ENCODE peak calls at places on chromosomes 6 and 20, in four cellular contexts. One of them, this sample, is unnamed.

GRCh38 chr6:136341967-136342366 is 52.3 kb upstream of the BCLAF1 start:
- DNase-seq in NCI-H1417: no peak
- DNase-seq in COR-L47: no peak
- DNase-seq in neural crest cell: no peak
- DNase-seq in this sample: no peak

GRCh38 chr6:4973972-4974885 is 29.6 kb downstream of the RPP40 start:
- DNase-seq in NCI-H1417: peak
- DNase-seq in COR-L47: peak
- DNase-seq in neural crest cell: no peak
- DNase-seq in this sample: peak

GRCh38 chr6:40755749-40756452 is 168.7 kb upstream of the LRFN2 start:
- DNase-seq in NCI-H1417: no peak
- DNase-seq in COR-L47: no peak
- DNase-seq in neural crest cell: no peak
- DNase-seq in this sample: no peak

GRCh38 chr6:43939281-43940070 is 169.5 kb downstream of the VEGFA start:
- DNase-seq in NCI-H1417: no peak
- DNase-seq in COR-L47: no peak
- DNase-seq in neural crest cell: no peak
- DNase-seq in this sample: no peak

GRCh38 chr20:47090835-47091234 is 196.2 kb downstream of the EYA2 start:
- DNase-seq in NCI-H1417: no peak
- DNase-seq in COR-L47: no peak
- DNase-seq in neural crest cell: no peak
- DNase-seq in this sample: no peak

GRCh38 chr6:6317825-6318733 is 2.4 kb downstream of the F13A1 start:
- DNase-seq in NCI-H1417: no peak
- DNase-seq in COR-L47: no peak
- DNase-seq in neural crest cell: no peak
- DNase-seq in this sample: no peak

GRCh38 chr6:158208226-158208807 is 40.2 kb downstream of the GTF2H5 start:
- DNase-seq in NCI-H1417: no peak
- DNase-seq in COR-L47: no peak
- DNase-seq in neural crest cell: no peak
- DNase-seq in this sample: no peak

GRCh38 chr6:134938896-134939295 is 11.0 kb downstream of the ALDH8A1 start:
- DNase-seq in NCI-H1417: peak
- DNase-seq in COR-L47: no peak
- DNase-seq in neural crest cell: no peak
- DNase-seq in this sample: no peak

GRCh38 chr6:51839975-51840374 is 247.4 kb downstream of the PKHD1 start:
- DNase-seq in NCI-H1417: no peak
- DNase-seq in COR-L47: no peak
- DNase-seq in neural crest cell: no peak
- DNase-seq in this sample: no peak

GRCh38 chr6:133512410-133513016 is 271.4 kb downstream of the EYA4 start:
- DNase-seq in NCI-H1417: peak
- DNase-seq in COR-L47: no peak
- DNase-seq in neural crest cell: peak
- DNase-seq in this sample: peak

GRCh38 chr6:17156112-17156921 is 54.5 kb downstream of the STMND1 start:
- DNase-seq in NCI-H1417: peak
- DNase-seq in COR-L47: peak
- DNase-seq in neural crest cell: peak
- DNase-seq in this sample: peak

This sample was measured in smooth muscle cell of the brain vasculature.